ENCODE peak calls at places on chromosomes 1 and 21, in seven cellular contexts. I is endothelial cell of umbilical vein, F is small intestine, W is ovary, K is H7, G is mesenchymal stem cell, P is foreskin fibroblast. M is an unnamed sample.

GRCh38 chr1:172321429-172321828 is 99.1 kb upstream of the C1orf105 start:
- DNase-seq in I (peak; percentile 58), F (no peak), W (no peak), K (no peak), G (peak; percentile 71), P (peak; percentile 76), M (no peak)

GRCh38 chr1:186014370-186015030 is 280.3 kb downstream of the HMCN1 start:
- DNase-seq in I (peak; percentile 7), F (no peak), W (no peak), K (no peak), G (peak; percentile 14), P (peak; percentile 72), M (no peak)

GRCh38 chr1:213783273-213783672 is 204.5 kb upstream of the PROX1 start:
- DNase-seq in I (no peak), F (no peak), W (no peak), K (no peak), G (no peak), P (no peak), M (no peak)

GRCh38 chr1:93288558-93288957 is 57.1 kb upstream of the DR1 start:
- DNase-seq in I (no peak), F (no peak), W (no peak), K (no peak), G (no peak), P (peak; percentile 31), M (no peak)

GRCh38 chr1:91555821-91556531 is 55.3 kb downstream of the CDC7 start:
- DNase-seq in I (peak; percentile 58), F (peak; percentile 39), W (no peak), K (no peak), G (peak; percentile 83), P (peak; percentile 73), M (no peak)

GRCh38 chr1:4778056-4778455 is 123.6 kb downstream of the AJAP1 start:
- DNase-seq in I (no peak), F (no peak), W (peak; percentile 69), K (peak; percentile 78), G (no peak), P (no peak), M (peak; percentile 15)

GRCh38 chr1:198681831-198682756 is 43.3 kb downstream of the PTPRC start:
- DNase-seq in I (peak; percentile 76), F (peak; percentile 76), W (no peak), K (peak; percentile 15), G (peak; percentile 97), P (peak; percentile 90), M (peak; percentile 98)

GRCh38 chr1:30260318-30260717 is 463.1 kb downstream of the MATN1 start:
- DNase-seq in I (no peak), F (no peak), W (no peak), K (no peak), G (no peak), P (no peak), M (no peak)

GRCh38 chr1:34800214-34800613 is 7.4 kb downstream of the GJA4 start:
- DNase-seq in I (peak; percentile 22), F (no peak), W (no peak), K (no peak), G (no peak), P (peak; percentile 16), M (no peak)

GRCh38 chr1:97332716-97333115 is 588.1 kb downstream of the DPYD start:
- DNase-seq in I (no peak), F (no peak), W (no peak), K (no peak), G (peak; percentile 44), P (peak; percentile 70), M (no peak)

GRCh38 chr1:11707621-11708276 is 16.2 kb downstream of the DRAXIN start:
- DNase-seq in I (no peak), F (peak; percentile 52), W (no peak), K (peak; percentile 71), G (no peak), P (no peak), M (peak; percentile 67)

GRCh38 chr1:167095368-167095767 is 1.5 kb downstream of the STYXL2 start:
- DNase-seq in I (no peak), F (no peak), W (no peak), K (no peak), G (peak; percentile 35), P (peak; percentile 93), M (no peak)

GRCh38 chr1:172219966-172220365 is 200.5 kb upstream of the C1orf105 start:
- DNase-seq in I (no peak), F (no peak), W (no peak), K (no peak), G (no peak), P (no peak), M (no peak)

GRCh38 chr1:44328767-44329416 is 26.2 kb downstream of the ERI3 start:
- DNase-seq in I (no peak), F (no peak), W (no peak), K (no peak), G (peak; percentile 7), P (peak; percentile 20), M (no peak)

GRCh38 chr1:76864383-76864782 is 2.9 kb upstream of the ST6GALNAC5 start:
- DNase-seq in I (no peak), F (no peak), W (no peak), K (no peak), G (no peak), P (no peak), M (no peak)

GRCh38 chr1:85339089-85339488 is 62.7 kb upstream of the BCL10 start:
- DNase-seq in I (peak; percentile 90), F (no peak), W (no peak), K (peak; percentile 19), G (peak; percentile 32), P (peak; percentile 60), M (no peak)

GRCh38 chr1:60078182-60078581 is 4.6 kb upstream of the C1orf87 start:
- DNase-seq in I (no peak), F (no peak), W (no peak), K (no peak), G (peak; percentile 22), P (peak; percentile 56), M (no peak)

GRCh38 chr1:158793604-158794003 is 12.6 kb upstream of the OR6N2 start:
- DNase-seq in I (peak; percentile 2), F (no peak), W (no peak), K (peak; percentile 47), G (no peak), P (no peak), M (peak; percentile 52)

GRCh38 chr1:240803151-240803550 is 191.2 kb upstream of the GREM2 start:
- DNase-seq in I (peak; percentile 77), F (peak; percentile 30), W (no peak), K (no peak), G (peak; percentile 21), P (peak; percentile 91), M (no peak)

GRCh38 chr1:226862900-226863299 is 7.5 kb upstream of the PSEN2 start:
- DNase-seq in I (no peak), F (peak; percentile 14), W (no peak), K (no peak), G (peak; percentile 50), P (peak; percentile 71), M (no peak)

GRCh38 chr21:33841561-33841960 is 74.0 kb downstream of the ATP5PO start:
- DNase-seq in I (no peak), F (no peak), W (no peak), K (no peak), G (no peak), P (no peak), M (no peak)

GRCh38 chr21:31218830-31219608 is 125.0 kb downstream of the TIAM1 start:
- DNase-seq in I (no peak), F (peak; percentile 17), W (peak; percentile 15), K (no peak), G (no peak), P (peak; percentile 30), M (no peak)

GRCh38 chr1:90246069-90246468 is 251.2 kb downstream of the ZNF326 start:
- DNase-seq in I (no peak), F (no peak), W (no peak), K (no peak), G (no peak), P (no peak), M (peak; percentile 12)

GRCh38 chr1:69976896-69977295 is 228.5 kb downstream of the LRRC40 start:
- DNase-seq in I (peak; percentile 73), F (no peak), W (no peak), K (no peak), G (peak; percentile 43), P (peak; percentile 79), M (no peak)

GRCh38 chr1:115829023-115829674 is 11.8 kb downstream of the NHLH2 start:
- DNase-seq in I (no peak), F (no peak), W (peak; percentile 33), K (no peak), G (peak; percentile 93), P (peak; percentile 89), M (peak; percentile 82)
- H3K4me3 ChIP-seq in I (no peak overlapping the region), F (no peak overlapping the region), W (peak overlapping the region; percentile 30), K (peak overlapping the region; percentile 70), G (peak overlapping the region; percentile 63), P (peak overlapping the region; percentile 37), M (peak overlapping the region; percentile 33)

DNA sequence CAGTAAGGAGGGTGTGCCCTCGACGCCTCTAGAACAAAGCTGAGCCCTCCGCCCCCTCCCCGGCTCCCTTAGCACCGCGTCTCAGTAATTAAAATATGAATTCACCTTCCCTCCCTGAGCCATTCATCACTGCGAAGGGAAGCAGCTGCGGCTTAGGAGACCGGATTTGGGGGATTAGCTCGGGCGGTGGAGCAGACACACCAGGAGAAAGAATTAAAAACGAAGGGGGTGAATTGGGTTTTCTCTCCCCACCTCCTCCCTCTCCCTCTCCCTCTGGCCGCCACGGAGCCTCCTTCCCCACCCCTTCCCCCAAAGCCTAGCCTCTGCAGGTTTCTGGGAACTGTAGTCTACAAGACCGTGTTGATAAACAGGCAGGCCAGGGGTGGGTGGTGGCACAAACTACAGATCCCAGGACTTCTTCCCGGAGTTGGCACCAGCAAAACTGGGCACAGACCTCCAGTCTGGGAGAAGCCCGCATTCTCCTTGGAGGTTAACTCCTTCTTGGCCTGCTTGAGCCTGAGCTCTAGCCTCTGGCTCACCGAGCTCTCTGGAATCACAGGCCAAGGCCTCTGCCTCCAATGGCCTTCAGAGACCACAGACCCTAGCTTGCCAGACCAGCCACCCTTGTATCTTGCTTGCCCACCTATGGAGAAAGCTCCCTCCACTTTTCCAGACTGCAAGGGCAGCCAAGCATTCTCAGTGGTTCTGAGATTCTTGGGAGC is 10.8 kb downstream of the BLACAT1 start:
- DNase-seq in I (no peak), F (no peak), W (peak; percentile 58), K (peak; percentile 87), G (no peak), P (no peak), M (no peak)
- H3K4me3 ChIP-seq in I (no peak overlapping the region), F (no peak overlapping the region), W (peak overlapping the region; percentile 1), K (peak overlapping the region; percentile 10), G (no peak overlapping the region), P (no peak overlapping the region), M (no peak overlapping the region)

GRCh38 chr1:27877115-27877416 is 4.7 kb downstream of the THEMIS2 start:
- DNase-seq in I (no peak), F (no peak), W (no peak), K (no peak), G (no peak), P (no peak), M (no peak)
- H3K4me3 ChIP-seq in I (no peak overlapping the region), F (no peak overlapping the region), W (no peak overlapping the region), K (no peak overlapping the region), G (no peak overlapping the region), P (no peak overlapping the region), M (no peak overlapping the region)

DNA sequence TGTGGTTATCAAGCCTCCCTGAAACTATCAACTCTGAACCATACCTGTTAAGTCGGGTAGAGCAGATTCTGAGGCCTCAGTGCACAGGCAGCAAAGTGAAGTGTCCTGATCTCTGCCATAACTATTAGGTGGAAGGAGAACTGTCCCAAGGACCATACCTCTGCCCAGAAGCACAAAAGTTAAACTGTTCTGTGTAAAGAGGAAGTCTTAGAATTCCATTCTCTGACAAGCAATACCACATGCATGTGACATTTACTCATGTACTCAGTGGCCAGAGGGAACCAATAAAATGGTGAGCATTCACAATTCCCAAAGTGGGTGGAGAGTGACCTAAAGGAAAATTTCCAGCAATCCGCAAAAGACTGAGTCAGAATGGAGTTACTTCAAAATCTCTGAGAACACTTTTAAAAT is 61.0 kb downstream of the TOR3A start:
- DNase-seq in I (peak; percentile 97), F (no peak), W (no peak), K (no peak), G (peak; percentile 99), P (peak; percentile 96), M (peak; percentile 45)
- H3K4me3 ChIP-seq in I (peak overlapping the region; percentile 87), F (no peak overlapping the region), W (no peak overlapping the region), K (no peak overlapping the region), G (peak overlapping the region; percentile 92), P (peak overlapping the region; percentile 73), M (no peak overlapping the region)

M was measured in NB4.